ENCODE peak calls at places on chromosomes 12 and 14, in four cellular contexts. One of them, this sample, is unnamed.

GRCh38 chr12:30989754-30990153 is 63.2 kb downstream of the TSPAN11 start:
- DNase-seq in psoas muscle: no peak
- DNase-seq in OCI-LY7: peak; percentile 76
- DNase-seq in endothelial cell of umbilical vein: peak; percentile 8
- DNase-seq in this sample: no peak

GRCh38 chr12:1931642-1932041 is 13.2 kb upstream of the CACNA2D4 start:
- DNase-seq in psoas muscle: no peak
- DNase-seq in OCI-LY7: no peak
- DNase-seq in endothelial cell of umbilical vein: no peak
- DNase-seq in this sample: no peak

GRCh38 chr14:93901813-93902212 is 25.3 kb upstream of the FAM181A start:
- DNase-seq in psoas muscle: no peak
- DNase-seq in OCI-LY7: no peak
- DNase-seq in endothelial cell of umbilical vein: no peak
- DNase-seq in this sample: no peak

GRCh38 chr12:84113666-84114065 is 798.9 kb downstream of the SLC6A15 start:
- DNase-seq in psoas muscle: no peak
- DNase-seq in OCI-LY7: no peak
- DNase-seq in endothelial cell of umbilical vein: no peak
- DNase-seq in this sample: no peak

GRCh38 chr14:74804219-74804825 is 41.2 kb downstream of the YLPM1 start:
- DNase-seq in psoas muscle: no peak
- DNase-seq in OCI-LY7: peak; percentile 57
- DNase-seq in endothelial cell of umbilical vein: peak; percentile 76
- DNase-seq in this sample: peak; percentile 26

GRCh38 chr12:40101747-40102146 is 4.1 kb downstream of the SLC2A13 start:
- DNase-seq in psoas muscle: no peak
- DNase-seq in OCI-LY7: no peak
- DNase-seq in endothelial cell of umbilical vein: no peak
- DNase-seq in this sample: no peak

GRCh38 chr12:124408822-124409517 is 114.1 kb downstream of the RFLNA start:
- DNase-seq in psoas muscle: no peak
- DNase-seq in OCI-LY7: no peak
- DNase-seq in endothelial cell of umbilical vein: no peak
- DNase-seq in this sample: no peak

GRCh38 chr12:47270782-47271664 is 191.3 kb upstream of the AMIGO2 start:
- DNase-seq in psoas muscle: no peak
- DNase-seq in OCI-LY7: no peak
- DNase-seq in endothelial cell of umbilical vein: no peak
- DNase-seq in this sample: no peak

GRCh38 chr12:122929812-122930211 is 33.9 kb upstream of the VPS37B start:
- DNase-seq in psoas muscle: no peak
- DNase-seq in OCI-LY7: no peak
- DNase-seq in endothelial cell of umbilical vein: no peak
- DNase-seq in this sample: no peak

GRCh38 chr12:93622485-93622884 is 50.0 kb downstream of the SOCS2 start:
- DNase-seq in psoas muscle: no peak
- DNase-seq in OCI-LY7: no peak
- DNase-seq in endothelial cell of umbilical vein: peak; percentile 14
- DNase-seq in this sample: no peak

GRCh38 chr14:100525615-100526014 is 61.6 kb downstream of the BEGAIN start:
- DNase-seq in psoas muscle: no peak
- DNase-seq in OCI-LY7: no peak
- DNase-seq in endothelial cell of umbilical vein: no peak
- DNase-seq in this sample: no peak

GRCh38 chr14:50088117-50088515 is 28.3 kb downstream of the VCPKMT start:
- DNase-seq in psoas muscle: no peak
- DNase-seq in OCI-LY7: no peak
- DNase-seq in endothelial cell of umbilical vein: no peak
- DNase-seq in this sample: no peak

GRCh38 chr12:460301-461230 is 827 bp downstream of the B4GALNT3 start:
- DNase-seq in psoas muscle: peak; percentile 33
- DNase-seq in OCI-LY7: peak; percentile 37
- DNase-seq in endothelial cell of umbilical vein: no peak
- DNase-seq in this sample: peak; percentile 47

GRCh38 chr12:51980809-51981127 is 26.0 kb upstream of the TAMALIN start:
- DNase-seq in psoas muscle: no peak
- DNase-seq in OCI-LY7: no peak
- DNase-seq in endothelial cell of umbilical vein: no peak
- DNase-seq in this sample: no peak
- H3K36me3 ChIP-seq in psoas muscle: peaks cover 9% of the 10 kb centered on the region
- H3K36me3 ChIP-seq in OCI-LY7: no peaks in the 10 kb centered on the region
- H3K36me3 ChIP-seq in endothelial cell of umbilical vein: peaks cover 20% of the 10 kb centered on the region
- H3K36me3 ChIP-seq in this sample: no peaks in the 10 kb centered on the region

GRCh38 chr14:103730490-103731035 is 15.0 kb downstream of the ZFYVE21 start:
- DNase-seq in psoas muscle: peak; percentile 67
- DNase-seq in OCI-LY7: no peak
- DNase-seq in endothelial cell of umbilical vein: no peak
- DNase-seq in this sample: peak; percentile 32
- H3K36me3 ChIP-seq in psoas muscle: no peaks in the 10 kb centered on the region
- H3K36me3 ChIP-seq in OCI-LY7: peaks cover 34% of the 10 kb centered on the region
- H3K36me3 ChIP-seq in endothelial cell of umbilical vein: no peaks in the 10 kb centered on the region
- H3K36me3 ChIP-seq in this sample: no peaks in the 10 kb centered on the region

DNA sequence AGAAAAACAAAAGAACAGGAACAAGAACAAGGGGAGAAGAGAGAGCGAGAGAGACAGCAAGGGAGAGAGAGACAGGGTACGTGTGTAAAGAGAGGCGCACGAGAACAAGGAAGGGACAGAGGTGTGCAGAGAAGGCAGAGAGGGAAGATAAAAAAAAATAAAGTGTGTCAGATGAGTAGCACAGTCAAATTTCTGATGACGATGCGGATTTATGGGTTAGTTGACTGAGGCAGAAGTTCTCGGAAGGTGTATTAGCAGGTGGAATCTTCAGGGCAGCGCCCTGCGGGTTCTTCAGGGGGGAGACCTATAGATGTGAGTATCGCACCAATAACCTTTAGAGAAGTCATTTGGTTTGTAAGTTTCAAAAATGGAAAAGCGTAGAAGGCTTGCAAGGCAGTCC is 44.8 kb downstream of the PRKAB1 start:
- DNase-seq in psoas muscle: no peak
- DNase-seq in OCI-LY7: no peak
- DNase-seq in endothelial cell of umbilical vein: no peak
- DNase-seq in this sample: no peak
- H3K36me3 ChIP-seq in psoas muscle: no peaks in the 10 kb centered on the region
- H3K36me3 ChIP-seq in OCI-LY7: peaks cover 89% of the 10 kb centered on the region
- H3K36me3 ChIP-seq in endothelial cell of umbilical vein: no peaks in the 10 kb centered on the region
- H3K36me3 ChIP-seq in this sample: no peaks in the 10 kb centered on the region

GRCh38 chr12:109914461-109914860 is 14.4 kb downstream of the TCHP start:
- DNase-seq in psoas muscle: no peak
- DNase-seq in OCI-LY7: no peak
- DNase-seq in endothelial cell of umbilical vein: no peak
- DNase-seq in this sample: no peak

GRCh38 chr12:109912790-109913189 is 12.7 kb downstream of the TCHP start:
- DNase-seq in psoas muscle: no peak
- DNase-seq in OCI-LY7: no peak
- DNase-seq in endothelial cell of umbilical vein: peak; percentile 29
- DNase-seq in this sample: no peak

GRCh38 chr12:109915171-109916040 is 15.3 kb downstream of the TCHP start:
- DNase-seq in psoas muscle: no peak
- DNase-seq in OCI-LY7: no peak
- DNase-seq in endothelial cell of umbilical vein: no peak
- DNase-seq in this sample: no peak

GRCh38 chr12:109910969-109911348 is 10.9 kb downstream of the TCHP start:
- DNase-seq in psoas muscle: no peak
- DNase-seq in OCI-LY7: peak; percentile 30
- DNase-seq in endothelial cell of umbilical vein: no peak
- DNase-seq in this sample: no peak

GRCh38 chr12:109910254-109910968 is 10.3 kb downstream of the TCHP start:
- DNase-seq in psoas muscle: no peak
- DNase-seq in OCI-LY7: no peak
- DNase-seq in endothelial cell of umbilical vein: no peak
- DNase-seq in this sample: no peak
- H3K36me3 ChIP-seq in psoas muscle: no peaks in the 10 kb centered on the region
- H3K36me3 ChIP-seq in OCI-LY7: peaks cover 89% of the 10 kb centered on the region
- H3K36me3 ChIP-seq in endothelial cell of umbilical vein: peaks cover 18% of the 10 kb centered on the region
- H3K36me3 ChIP-seq in this sample: no peaks in the 10 kb centered on the region

GRCh38 chr14:68973639-68974038 is 5.5 kb downstream of the ACTN1 start:
- DNase-seq in psoas muscle: no peak
- DNase-seq in OCI-LY7: no peak
- DNase-seq in endothelial cell of umbilical vein: no peak
- DNase-seq in this sample: peak; percentile 11
- H3K36me3 ChIP-seq in psoas muscle: no peaks in the 10 kb centered on the region
- H3K36me3 ChIP-seq in OCI-LY7: no peaks in the 10 kb centered on the region
- H3K36me3 ChIP-seq in endothelial cell of umbilical vein: peaks cover 19% of the 10 kb centered on the region
- H3K36me3 ChIP-seq in this sample: no peaks in the 10 kb centered on the region

DNA sequence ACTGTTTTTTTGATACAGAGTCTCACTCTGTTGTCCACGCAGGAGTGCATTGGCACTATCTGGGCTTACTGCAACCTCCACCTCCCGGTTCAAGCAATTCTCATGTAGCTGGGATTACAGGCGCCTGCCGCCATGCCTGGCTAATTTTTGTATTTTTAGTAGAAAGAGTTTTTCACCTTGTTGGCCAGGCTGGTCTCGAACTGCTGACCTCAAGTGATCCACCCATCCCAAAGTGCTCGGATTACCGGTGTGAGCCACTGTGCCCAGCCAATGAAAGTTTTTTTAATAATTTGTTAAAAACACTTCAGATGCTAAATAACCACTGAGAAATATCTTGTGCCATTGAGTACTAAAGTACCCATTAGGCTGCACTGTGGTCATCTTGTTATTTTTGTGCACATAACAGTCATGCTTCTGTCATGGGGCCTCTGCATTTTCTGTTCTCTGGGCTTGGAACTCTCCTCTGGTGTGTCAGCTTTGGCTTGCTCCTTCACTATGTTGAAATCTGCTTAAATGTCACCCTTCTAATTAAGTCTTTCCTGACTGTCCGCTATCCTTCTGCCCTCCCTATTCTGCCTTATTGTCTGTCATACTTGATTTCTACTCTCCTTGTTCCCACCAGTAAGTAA is 105.1 kb downstream of the KTN1 start:
- DNase-seq in psoas muscle: no peak
- DNase-seq in OCI-LY7: no peak
- DNase-seq in endothelial cell of umbilical vein: no peak
- DNase-seq in this sample: no peak
- H3K36me3 ChIP-seq in psoas muscle: peaks cover 6% of the 10 kb centered on the region
- H3K36me3 ChIP-seq in OCI-LY7: peaks cover 60% of the 10 kb centered on the region
- H3K36me3 ChIP-seq in endothelial cell of umbilical vein: peaks cover 9% of the 10 kb centered on the region
- H3K36me3 ChIP-seq in this sample: no peaks in the 10 kb centered on the region

GRCh38 chr14:92153581-92153980 is 31.8 kb downstream of the CPSF2 start:
- DNase-seq in psoas muscle: no peak
- DNase-seq in OCI-LY7: no peak
- DNase-seq in endothelial cell of umbilical vein: no peak
- DNase-seq in this sample: no peak
- H3K36me3 ChIP-seq in psoas muscle: peaks cover 2% of the 10 kb centered on the region
- H3K36me3 ChIP-seq in OCI-LY7: peaks cover 92% of the 10 kb centered on the region
- H3K36me3 ChIP-seq in endothelial cell of umbilical vein: peaks cover 11% of the 10 kb centered on the region
- H3K36me3 ChIP-seq in this sample: no peaks in the 10 kb centered on the region

DNA sequence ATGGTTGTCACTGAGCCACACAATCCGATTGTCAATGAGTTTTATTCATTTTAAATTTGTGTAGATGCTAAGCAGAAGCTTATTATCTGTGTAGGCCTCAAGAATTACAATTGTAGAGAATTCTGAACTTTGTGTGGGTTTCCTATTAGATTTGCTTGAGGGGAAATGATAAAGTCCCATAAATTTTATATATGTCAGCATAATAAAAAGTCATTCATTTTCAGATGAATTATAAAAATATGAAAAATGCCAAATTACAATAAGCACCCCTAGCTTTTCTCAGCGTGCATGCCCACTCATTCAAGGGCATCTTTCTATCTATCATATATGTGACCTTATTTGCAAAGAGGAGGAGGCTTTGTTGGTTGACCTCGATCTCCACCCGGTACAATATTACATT is 1041.1 kb upstream of the FOXG1 start:
- DNase-seq in psoas muscle: no peak
- DNase-seq in OCI-LY7: no peak
- DNase-seq in endothelial cell of umbilical vein: no peak
- DNase-seq in this sample: no peak
- H3K36me3 ChIP-seq in psoas muscle: no peaks in the 10 kb centered on the region
- H3K36me3 ChIP-seq in OCI-LY7: no peaks in the 10 kb centered on the region
- H3K36me3 ChIP-seq in endothelial cell of umbilical vein: no peaks in the 10 kb centered on the region
- H3K36me3 ChIP-seq in this sample: no peaks in the 10 kb centered on the region

DNA sequence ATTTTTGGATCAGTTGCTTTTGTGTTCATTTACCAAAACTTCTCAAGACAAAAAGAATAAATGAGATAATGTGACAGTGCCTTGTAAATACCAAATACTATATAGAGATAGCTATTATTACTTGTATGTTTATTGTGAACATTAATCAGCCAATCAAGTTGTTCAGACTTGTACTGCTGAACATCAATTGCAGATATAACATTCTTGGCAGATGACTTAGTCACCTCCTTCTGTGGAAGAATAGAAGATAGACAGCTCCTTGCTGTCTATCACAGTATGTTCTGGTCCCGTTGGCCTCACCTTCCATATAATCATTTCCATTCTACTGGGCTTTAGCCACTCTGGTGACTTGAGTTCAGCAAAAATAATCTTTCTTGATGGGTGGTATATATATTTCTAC is 30.1 kb downstream of the PSEN1 start:
- DNase-seq in psoas muscle: no peak
- DNase-seq in OCI-LY7: no peak
- DNase-seq in endothelial cell of umbilical vein: no peak
- DNase-seq in this sample: no peak
- H3K36me3 ChIP-seq in psoas muscle: peaks cover 4% of the 10 kb centered on the region
- H3K36me3 ChIP-seq in OCI-LY7: peaks cover 29% of the 10 kb centered on the region
- H3K36me3 ChIP-seq in endothelial cell of umbilical vein: peaks cover 4% of the 10 kb centered on the region
- H3K36me3 ChIP-seq in this sample: no peaks in the 10 kb centered on the region